ENCODE peak calls at places on chromosomes 5 and 9, in seven cellular contexts. E is SK-N-SH, H is brain microvascular endothelial cell, S is body of pancreas, R is upper lobe of right lung, U is AG09309, V is neural progenitor cell. F is an unnamed sample.

GRCh38 chr5:84286662-84287061 is 98.0 kb downstream of the EDIL3 start:
- DNase-seq in U (no peak), S (no peak), E (no peak), R (no peak), V (no peak), H (no peak), F (no peak)

GRCh38 chr5:77778398-77778797 is 2.3 kb upstream of the TBCA start:
- DNase-seq in R (no peak), V (no peak), U (no peak), S (no peak), H (no peak), E (no peak), F (no peak)

GRCh38 chr9:104658496-104659195 is 35.7 kb upstream of the OR13D1 start:
- DNase-seq in H (no peak), U (no peak), E (no peak), S (no peak), V (peak), R (no peak), F (no peak)

GRCh38 chr5:60102961-60103683 is 209.6 kb upstream of the PDE4D start:
- DNase-seq in E (no peak), V (no peak), R (no peak), S (no peak), U (peak), H (peak), F (no peak)

GRCh38 chr5:45779874-45780671 is 83.9 kb upstream of the HCN1 start:
- DNase-seq in H (no peak), S (no peak), E (no peak), R (no peak), U (no peak), V (no peak), F (no peak)

GRCh38 chr9:13213337-13213736 is 66.2 kb downstream of the MPDZ start:
- DNase-seq in U (peak), R (no peak), E (no peak), V (no peak), H (no peak), S (no peak), F (no peak)

GRCh38 chr5:124402144-124402581 is 344.3 kb downstream of the ZNF608 start:
- DNase-seq in R (peak), H (no peak), S (peak), V (no peak), U (peak), E (no peak), F (no peak)

GRCh38 chr5:14306415-14306814 is 163.3 kb downstream of the TRIO start:
- DNase-seq in V (no peak), H (no peak), S (no peak), U (no peak), E (no peak), R (no peak), F (no peak)

GRCh38 chr5:17224858-17225436 is 7.5 kb downstream of the BASP1 start:
- DNase-seq in S (no peak), U (no peak), E (no peak), V (no peak), R (no peak), H (peak), F (no peak)

GRCh38 chr9:7983361-7983974 is 183.9 kb upstream of the DMAC1 start:
- DNase-seq in V (peak), H (no peak), E (no peak), S (no peak), U (no peak), R (no peak), F (no peak)

GRCh38 chr9:27407966-27408365 is 111.0 kb upstream of the EQTN start:
- DNase-seq in U (no peak), V (no peak), S (no peak), H (peak), R (no peak), E (no peak), F (no peak)

GRCh38 chr9:112112941-112113399 is 62.1 kb downstream of the SUSD1 start:
- DNase-seq in E (peak), U (no peak), H (peak), R (no peak), V (peak), S (peak), F (peak)

GRCh38 chr5:76303917-76304316 is 99.2 kb upstream of the IQGAP2 start:
- DNase-seq in U (no peak), S (no peak), V (no peak), R (no peak), H (no peak), E (no peak), F (peak)

GRCh38 chr5:95619518-95620029 is 313 bp upstream of the GPR150 start:
- DNase-seq in R (no peak), S (no peak), V (peak), H (no peak), E (no peak), U (no peak), F (peak)

GRCh38 chr5:56480305-56481146 is 247.4 kb upstream of the ANKRD55 start:
- DNase-seq in R (peak), E (peak), S (peak), V (peak), H (peak), U (no peak), F (peak)

GRCh38 chr5:1867815-1868143 is 14.9 kb downstream of the IRX4 start:
- DNase-seq in U (no peak), V (no peak), H (no peak), E (no peak), S (no peak), R (no peak), F (no peak)

GRCh38 chr5:100863736-100864135 is 39.3 kb downstream of the ST8SIA4 start:
- DNase-seq in R (no peak), S (no peak), E (no peak), H (no peak), V (no peak), U (no peak), F (no peak)

GRCh38 chr5:170846416-170846815 is 15.4 kb upstream of the RANBP17 start:
- DNase-seq in U (no peak), E (no peak), H (peak), S (no peak), R (no peak), V (no peak), F (no peak)

GRCh38 chr9:5110867-5111681 is 74.4 kb downstream of the INSL6 start:
- DNase-seq in H (no peak), S (no peak), U (no peak), V (no peak), R (peak), E (peak), F (peak)

DNA sequence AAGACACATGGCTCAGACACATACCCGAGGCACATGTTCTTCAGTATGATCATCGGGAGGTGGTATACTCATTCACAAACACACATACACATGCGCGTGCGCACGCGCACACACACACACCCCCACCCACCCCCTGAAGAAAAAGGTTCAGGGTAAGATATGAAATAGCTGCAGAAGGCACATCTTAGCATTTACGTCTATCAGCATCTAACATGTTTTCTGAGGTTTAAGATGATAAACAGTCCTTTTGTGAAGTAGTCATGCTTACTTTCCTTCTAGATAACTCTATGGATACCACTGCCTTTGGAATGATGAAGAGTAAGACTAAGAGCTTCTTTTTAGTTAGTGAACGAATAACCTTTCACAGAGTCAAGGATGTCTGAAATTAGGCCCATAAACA is 105.1 kb upstream of the GNA14 start:
- DNase-seq in U (no peak), R (no peak), S (no peak), E (no peak), V (no peak), H (no peak), F (no peak)
- H3K4me3 ChIP-seq in U (no peak), R (no peak), S (no peak), E (no peak), V (no peak), H (no peak), F (no peak)

GRCh38 chr5:3598725-3599282 is 3.2 kb downstream of the IRX1 start:
- DNase-seq in V (peak), R (no peak), U (no peak), H (no peak), E (peak), S (no peak), F (peak)

GRCh38 chr5:3596261-3596825 is 711 bp downstream of the IRX1 start:
- DNase-seq in H (no peak), S (no peak), V (peak), U (no peak), E (peak), R (no peak), F (peak)

GRCh38 chr5:3597002-3597726 is 1.5 kb downstream of the IRX1 start:
- DNase-seq in U (no peak), H (no peak), R (no peak), E (no peak), V (peak), S (no peak), F (peak)

GRCh38 chr5:3598236-3598635 is 2.6 kb downstream of the IRX1 start:
- DNase-seq in R (no peak), V (no peak), S (no peak), H (no peak), U (no peak), E (no peak), F (no peak)

DNA sequence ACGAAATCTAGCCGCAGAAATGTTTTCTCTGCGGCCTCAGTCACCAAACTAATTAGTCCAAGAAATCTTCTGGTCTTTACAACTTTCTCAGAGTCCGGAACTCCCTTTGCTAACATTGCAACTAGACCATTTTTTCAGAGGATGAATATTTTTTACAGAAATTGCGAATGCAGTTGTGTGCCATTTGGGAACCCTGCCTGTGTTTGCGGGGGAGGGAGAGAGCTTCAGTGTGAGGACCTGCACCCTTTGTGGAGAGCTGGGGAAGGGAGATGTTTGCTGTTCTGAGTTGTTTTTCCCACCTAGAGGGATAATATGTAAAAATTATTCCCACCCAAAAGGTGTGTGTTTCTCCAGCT is 2.1 kb downstream of the IRX1 start:
- DNase-seq in U (no peak), H (no peak), S (no peak), R (no peak), E (no peak), V (no peak), F (peak)
- H3K4me3 ChIP-seq in U (no peak), H (no peak), S (no peak), R (peak), E (no peak), V (peak), F (peak)

GRCh38 chr5:181098642-181099452 is 32.1 kb downstream of the OR2V1 start:
- DNase-seq in V (no peak), S (no peak), R (peak), E (no peak), H (no peak), U (no peak), F (peak)

GRCh38 chr5:181099453-181100086 is 31.4 kb downstream of the OR2V1 start:
- DNase-seq in R (no peak), V (no peak), S (no peak), H (no peak), U (no peak), E (no peak), F (peak)

GRCh38 chr5:181100121-181101015 is 30.6 kb downstream of the OR2V1 start:
- DNase-seq in U (no peak), V (peak), S (no peak), E (peak), R (peak), H (no peak), F (peak)
- H3K4me3 ChIP-seq in U (no peak), V (peak), S (no peak), E (no peak), R (no peak), H (peak), F (no peak)

GRCh38 chr5:127936439-127936972 is 147.1 kb upstream of the SLC12A2 start:
- DNase-seq in H (no peak), U (no peak), E (no peak), S (no peak), R (no peak), V (no peak), F (no peak)

GRCh38 chr5:127933348-127933747 is 150.2 kb upstream of the SLC12A2 start:
- DNase-seq in V (no peak), E (no peak), S (no peak), R (no peak), U (no peak), H (no peak), F (no peak)

GRCh38 chr5:127931396-127931795 is 152.2 kb upstream of the SLC12A2 start:
- DNase-seq in S (no peak), H (no peak), R (no peak), V (peak), E (no peak), U (no peak), F (no peak)

GRCh38 chr5:127935398-127935797 is 148.2 kb upstream of the SLC12A2 start:
- DNase-seq in H (no peak), E (no peak), U (no peak), V (no peak), R (no peak), S (no peak), F (no peak)

GRCh38 chr5:127934791-127935256 is 148.7 kb upstream of the SLC12A2 start:
- DNase-seq in V (peak), S (peak), R (no peak), U (no peak), E (no peak), H (no peak), F (peak)
- H3K4me3 ChIP-seq in V (no peak), S (no peak), R (no peak), U (no peak), E (no peak), H (no peak), F (peak)

DNA sequence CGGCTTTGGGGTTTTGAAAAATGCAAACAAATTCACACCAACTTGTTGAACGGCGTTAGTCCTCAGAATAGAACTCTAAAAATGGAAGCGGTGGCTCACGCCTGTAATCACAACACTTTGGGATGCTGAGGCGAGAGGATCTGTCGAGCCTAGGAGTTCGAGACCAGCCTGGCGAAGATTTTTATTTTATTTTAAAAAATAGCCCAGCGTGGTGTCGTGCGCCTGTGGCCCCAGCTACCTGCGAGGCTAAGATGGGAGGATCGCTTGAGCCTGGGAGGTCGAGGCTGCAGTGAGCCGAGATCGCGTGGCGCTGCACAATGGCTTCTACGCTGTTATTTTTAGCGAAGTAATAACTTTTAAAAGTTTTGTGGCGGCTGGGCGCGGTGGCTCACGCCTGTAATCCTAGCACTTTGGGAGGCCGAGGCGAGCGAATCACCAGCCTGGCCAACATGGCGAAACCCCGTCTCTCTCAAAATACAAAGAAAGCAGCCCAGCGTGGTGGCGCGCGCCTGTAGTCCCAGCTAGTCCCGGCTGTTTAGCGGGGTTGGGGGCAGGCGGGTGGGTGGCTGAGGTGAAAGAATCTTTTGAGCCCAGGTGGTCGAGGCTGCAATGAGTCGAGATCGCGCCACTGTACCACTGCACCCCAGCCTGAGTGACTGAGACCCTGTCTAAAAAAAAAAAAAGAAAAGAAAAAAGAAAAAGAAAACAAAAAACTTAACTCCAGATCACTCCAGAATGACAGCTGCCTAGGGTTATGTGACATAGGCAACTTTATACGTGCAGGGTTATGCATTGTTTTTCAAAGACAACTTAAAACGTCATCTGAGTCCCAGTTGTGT is 808 bp upstream of the PLIN2 start:
- DNase-seq in R (peak), U (no peak), S (peak), V (peak), E (peak), H (peak), F (peak)
- H3K4me3 ChIP-seq in R (peak), U (peak), S (peak), V (peak), E (peak), H (peak), F (peak)

GRCh38 chr5:123035950-123036390 is 555 bp downstream of the PPIC start:
- DNase-seq in E (peak), U (no peak), R (peak), S (peak), V (peak), H (peak), F (peak)

GRCh38 chr5:123033157-123033671 is 3.3 kb downstream of the PPIC start:
- DNase-seq in R (no peak), U (no peak), V (no peak), H (no peak), E (no peak), S (no peak), F (no peak)

GRCh38 chr5:123037104-123037418 is 536 bp upstream of the PPIC start:
- DNase-seq in H (no peak), S (no peak), U (no peak), E (no peak), R (no peak), V (no peak), F (no peak)

GRCh38 chr5:123036391-123037103 is at the start of gene PPIC:
- DNase-seq in V (peak), E (peak), R (peak), U (peak), S (peak), H (peak), F (peak)

GRCh38 chr5:123035320-123035949 is 1.1 kb downstream of the PPIC start:
- DNase-seq in S (peak), E (peak), H (peak), U (no peak), V (peak), R (peak), F (peak)
- H3K4me3 ChIP-seq in S (peak), E (peak), H (peak), U (peak), V (peak), R (peak), F (peak)

GRCh38 chr5:147234825-147235635 is at the start of gene STK32A:
- DNase-seq in R (peak), S (peak), H (no peak), V (peak), U (no peak), E (peak), F (peak)
- H3K4me3 ChIP-seq in R (peak), S (peak), H (peak), V (peak), U (peak), E (peak), F (peak)

GRCh38 chr5:176597417-176598389 is 12.3 kb downstream of the GPRIN1 start:
- DNase-seq in E (no peak), S (no peak), R (no peak), H (no peak), U (no peak), V (no peak), F (peak)
- H3K4me3 ChIP-seq in E (no peak), S (no peak), R (no peak), H (no peak), U (no peak), V (no peak), F (no peak)

GRCh38 chr5:31637851-31638250 is 1.1 kb upstream of the PDZD2 start:
- DNase-seq in V (no peak), E (peak), H (no peak), R (no peak), U (no peak), S (no peak), F (no peak)
- H3K4me3 ChIP-seq in V (no peak), E (no peak), H (no peak), R (no peak), U (no peak), S (no peak), F (no peak)

GRCh38 chr9:70921126-70921525 is 200.3 kb downstream of the TRPM3 start:
- DNase-seq in U (no peak), R (no peak), E (no peak), V (peak), S (no peak), H (peak), F (no peak)

GRCh38 chr9:70924380-70924779 is 197.0 kb downstream of the TRPM3 start:
- DNase-seq in H (peak), V (no peak), S (no peak), R (no peak), U (peak), E (no peak), F (no peak)

GRCh38 chr9:70923941-70924340 is 197.5 kb downstream of the TRPM3 start:
- DNase-seq in E (no peak), R (no peak), V (no peak), H (no peak), U (no peak), S (no peak), F (no peak)

DNA sequence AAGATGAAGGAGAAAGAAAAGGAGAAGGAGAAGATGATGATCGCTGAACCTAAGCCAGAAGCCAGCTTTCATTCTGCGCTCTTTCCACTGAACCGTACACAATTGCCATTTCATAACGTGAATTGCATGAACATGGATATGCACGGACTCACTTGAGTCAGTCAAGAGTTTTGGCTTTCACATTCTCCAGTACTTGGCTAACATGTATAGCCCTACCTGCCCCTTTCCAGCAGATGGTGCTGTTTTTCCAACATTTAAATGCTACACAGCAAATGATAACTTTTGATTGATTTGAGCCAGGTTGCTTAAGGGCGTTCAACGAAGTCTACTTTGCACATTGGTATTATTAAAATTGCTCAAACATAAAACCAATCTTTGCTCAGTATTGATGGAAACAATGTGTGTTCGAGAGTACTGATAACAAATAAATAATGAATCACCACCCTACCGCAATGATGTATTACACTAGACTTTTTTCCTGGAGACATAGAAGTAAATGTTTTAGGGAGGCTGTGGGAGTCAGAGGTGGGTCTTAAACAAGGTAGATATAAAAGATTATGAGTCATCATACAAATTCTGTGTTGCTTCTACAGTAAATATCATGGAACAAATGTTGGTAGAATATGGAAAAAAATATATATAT is 196.4 kb downstream of the TRPM3 start:
- DNase-seq in R (no peak), H (peak), E (peak), S (peak), U (peak), V (peak), F (peak)
- H3K4me3 ChIP-seq in R (peak), H (peak), E (peak), S (no peak), U (peak), V (no peak), F (no peak)

F was measured in endodermal cell.